ENCODE peak calls at places on chromosome 1, in four cellular contexts. L, E, Y and A are unnamed samples. For H3K4me1, the result is how much of the 10 kb centered on the place peaks cover.

GRCh38 chr1:167797005-167797404 is 75.2 kb downstream of the MPZL1 start:
- DNase-seq in L (no peak), E (peak), Y (peak), A (no peak)

GRCh38 chr1:233327938-233328660 is 575 bp downstream of the MAP3K21 start:
- DNase-seq in L (peak), E (peak), Y (peak), A (peak)

GRCh38 chr1:221753828-221754188 is 11.9 kb upstream of the DUSP10 start:
- DNase-seq in L (no peak), E (no peak), Y (no peak), A (no peak)

GRCh38 chr1:203072002-203072607 is 13.7 kb downstream of the MYOG start:
- DNase-seq in L (no peak), E (no peak), Y (no peak), A (no peak)

GRCh38 chr1:111488669-111489068 is 14.8 kb downstream of the ADORA3 start:
- DNase-seq in L (no peak), E (no peak), Y (no peak), A (no peak)

GRCh38 chr1:206851611-206852010 is 13.8 kb upstream of the IL20 start:
- DNase-seq in L (no peak), E (no peak), Y (no peak), A (no peak)

GRCh38 chr1:234533975-234534876 is 55.2 kb upstream of the TARBP1 start:
- DNase-seq in L (peak), E (peak), Y (peak), A (peak)

GRCh38 chr1:89822999-89823628 is 2.3 kb downstream of the LRRC8D start:
- DNase-seq in L (no peak), E (no peak), Y (no peak), A (no peak)

GRCh38 chr1:22830131-22830566 is 119.5 kb downstream of the EPHB2 start:
- DNase-seq in L (peak), E (no peak), Y (no peak), A (no peak)

GRCh38 chr1:22830747-22831340 is 120.2 kb downstream of the EPHB2 start:
- DNase-seq in L (peak), E (no peak), Y (no peak), A (no peak)

GRCh38 chr1:22827666-22828065 is 117.0 kb downstream of the EPHB2 start:
- DNase-seq in L (peak), E (no peak), Y (no peak), A (no peak)

GRCh38 chr1:22828151-22828817 is 117.6 kb downstream of the EPHB2 start:
- DNase-seq in L (peak), E (no peak), Y (no peak), A (no peak)

DNA sequence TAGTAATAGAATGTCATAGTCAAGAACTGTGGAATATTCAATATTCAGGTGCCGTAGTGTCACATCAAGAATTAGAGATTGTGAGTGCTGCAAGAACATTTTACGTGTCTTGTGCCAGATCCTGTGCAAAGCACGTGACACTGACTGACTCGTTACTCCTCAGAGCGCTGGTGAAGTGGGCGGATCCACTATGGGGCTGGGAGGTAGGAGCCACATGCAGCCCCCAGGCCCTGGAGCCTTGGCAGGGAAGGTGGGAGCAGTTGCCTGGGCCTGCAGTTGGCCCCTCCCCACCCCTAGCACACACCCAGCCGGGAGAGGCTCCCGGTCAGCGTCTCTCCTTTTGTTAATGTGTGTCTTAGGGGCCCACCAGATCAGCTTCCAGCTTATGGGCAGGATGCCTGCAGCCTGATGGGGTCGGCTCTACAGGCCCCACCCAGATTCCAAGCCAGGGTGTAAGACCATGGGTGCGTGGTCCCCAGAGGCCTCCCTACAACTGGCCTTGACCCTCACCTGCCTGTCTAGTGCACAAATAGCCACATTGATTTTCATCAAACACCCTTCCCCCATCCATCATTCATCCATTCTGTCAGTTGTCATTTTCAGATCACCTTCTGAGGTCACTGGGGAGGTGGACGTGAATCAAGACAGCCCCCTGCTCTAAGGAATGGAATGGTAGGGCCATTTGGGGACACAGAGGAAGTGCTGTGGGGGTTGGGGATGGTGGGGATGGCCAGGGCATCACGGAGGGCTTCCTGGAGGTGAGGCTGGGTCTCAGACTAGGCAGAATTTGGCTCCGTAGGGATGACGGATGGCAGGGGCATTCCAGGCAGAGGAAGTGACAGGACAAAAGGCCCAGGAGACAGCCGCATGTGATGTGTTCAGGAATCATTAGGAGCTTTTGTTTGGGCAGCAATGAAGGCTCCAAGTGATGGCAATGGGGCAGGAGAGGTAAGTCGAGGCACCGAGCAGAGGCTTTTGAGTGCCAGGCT is 118.7 kb downstream of the EPHB2 start:
- DNase-seq in L (peak), E (no peak), Y (no peak), A (peak)
- H3K4me1 ChIP-seq in L (under half), E (half or more), Y (under half), A (under half)

GRCh38 chr1:154478013-154478412 is 24.0 kb upstream of the TDRD10 start:
- DNase-seq in L (no peak), E (peak), Y (peak), A (peak)

GRCh38 chr1:154479764-154480421 is 22.1 kb upstream of the TDRD10 start:
- DNase-seq in L (no peak), E (peak), Y (peak), A (no peak)

GRCh38 chr1:154481058-154481457 is 21.0 kb upstream of the TDRD10 start:
- DNase-seq in L (no peak), E (no peak), Y (peak), A (no peak)

GRCh38 chr1:154476791-154477190 is 25.2 kb upstream of the TDRD10 start:
- DNase-seq in L (no peak), E (peak), Y (no peak), A (no peak)

GRCh38 chr1:154478639-154479038 is 23.4 kb upstream of the TDRD10 start:
- DNase-seq in L (no peak), E (no peak), Y (no peak), A (peak)
- TF ChIP-seq CTCF in L (no peak), E (no peak), Y (peak), A (no peak)

GRCh38 chr1:32023351-32023750 is 9.7 kb downstream of the KHDRBS1 start:
- DNase-seq in L (no peak), E (no peak), Y (no peak), A (no peak)
- H3K4me1 ChIP-seq in L (under half), E (under half), Y (under half), A (under half)

GRCh38 chr1:211258310-211258755 is 833 bp upstream of the RCOR3 start:
- DNase-seq in L (peak), E (peak), Y (peak), A (peak)
- TF ChIP-seq CTCF in L (no peak), E (no peak), Y (no peak), A (no peak)

GRCh38 chr1:180781718-180782117 is 131.0 kb upstream of the KIAA1614 start:
- DNase-seq in L (no peak), E (no peak), Y (no peak), A (no peak)
- H3K4me1 ChIP-seq in L (under half), E (under half), Y (under half), A (under half)

GRCh38 chr1:181083842-181084605 is 4.5 kb upstream of the IER5 start:
- DNase-seq in L (no peak), E (no peak), Y (peak), A (no peak)
- TF ChIP-seq CTCF in L (peak), E (peak), Y (peak), A (peak)

DNA sequence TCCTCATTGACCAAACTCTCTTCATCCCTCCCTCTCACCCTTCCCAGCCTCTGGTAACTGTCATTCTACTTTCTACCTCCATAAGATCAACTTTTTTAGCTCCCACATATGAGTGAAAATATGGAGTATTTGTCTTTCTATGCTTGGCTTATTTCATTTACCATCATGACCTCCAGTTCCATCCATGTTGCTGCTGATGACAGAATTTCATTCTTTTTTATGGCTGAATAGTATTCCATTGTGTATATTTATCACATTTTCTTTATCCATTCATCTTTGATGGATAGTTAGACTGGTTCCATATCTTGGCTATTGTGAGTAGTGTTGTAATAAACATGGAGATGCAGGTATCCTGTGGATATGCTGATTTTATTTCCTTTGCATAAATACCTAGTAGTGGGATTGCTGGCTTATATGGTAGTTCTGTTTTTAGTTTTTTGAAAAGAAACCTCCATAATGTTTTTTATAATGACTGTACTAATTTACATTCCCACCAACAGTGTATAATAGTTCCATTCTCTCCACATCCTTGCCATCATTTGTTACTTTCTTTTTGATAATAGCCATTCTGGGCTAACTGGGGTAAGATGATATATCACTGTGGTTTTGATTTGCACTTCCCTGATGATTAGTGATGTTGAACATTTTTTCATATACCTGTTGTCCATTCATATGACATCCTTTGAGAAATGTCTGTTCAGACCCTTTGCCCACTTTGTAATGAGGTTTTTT is 35.7 kb downstream of the IARS2 start:
- DNase-seq in L (no peak), E (no peak), Y (no peak), A (no peak)
- H3K4me1 ChIP-seq in L (under half), E (under half), Y (under half), A (under half)